ENCODE peak calls at places on chromosomes 7 and 10, in ten cellular contexts. U is dorsolateral prefrontal cortex, F is PC-9, N is A549, K is right atrium auricular region, O is fibroblast of mammary gland, H is ovary, W is GM13976, R is GM20000, B is endothelial cell. Y is an unnamed sample.

GRCh38 chr7:100963386-100963785 is 6.0 kb upstream of the MUC12 start:
- DNase-seq in O (no peak), N (no peak), K (no peak), W (peak), B (no peak), F (no peak), R (no peak), H (no peak), U (no peak), Y (no peak)

GRCh38 chr7:53292341-53292740 is 256.9 kb downstream of the POM121L12 start:
- DNase-seq in K (no peak), F (no peak), N (no peak), R (no peak), B (no peak), U (no peak), O (no peak), W (no peak), H (no peak), Y (no peak)

GRCh38 chr10:112792487-112793196 is 157.4 kb upstream of the TCF7L2 start:
- DNase-seq in F (no peak), H (no peak), O (peak), K (peak), B (no peak), W (no peak), N (no peak), R (no peak), U (peak), Y (no peak)

GRCh38 chr7:98754041-98754479 is 115.8 kb downstream of the TMEM130 start:
- DNase-seq in H (no peak), K (no peak), U (peak), N (peak), B (peak), O (no peak), F (peak), W (no peak), R (no peak), Y (no peak)

GRCh38 chr7:55072251-55072650 is 53.4 kb downstream of the EGFR start:
- DNase-seq in O (no peak), W (no peak), U (no peak), R (no peak), B (no peak), N (no peak), F (no peak), H (no peak), K (no peak), Y (no peak)

GRCh38 chr7:92834661-92835139 is 1.7 kb downstream of the CDK6 start:
- DNase-seq in W (peak), R (peak), F (no peak), B (peak), O (no peak), U (peak), K (no peak), H (peak), N (no peak), Y (peak)

GRCh38 chr10:29663718-29664117 is 28.9 kb upstream of the SVIL start:
- DNase-seq in U (no peak), B (no peak), H (no peak), K (no peak), O (no peak), F (no peak), N (no peak), R (no peak), W (no peak), Y (no peak)

GRCh38 chr10:14574291-14574690 is 200.4 kb downstream of the FAM107B start:
- DNase-seq in R (no peak), O (no peak), K (no peak), U (no peak), F (no peak), W (no peak), N (no peak), B (no peak), H (no peak), Y (no peak)

GRCh38 chr7:68166525-68166924 is 1169.9 kb downstream of the TYW1 start:
- DNase-seq in B (no peak), U (no peak), R (no peak), K (no peak), W (no peak), H (no peak), N (no peak), F (no peak), O (no peak), Y (no peak)

GRCh38 chr7:82726038-82726800 is 282.6 kb upstream of the CACNA2D1 start:
- DNase-seq in O (no peak), H (peak), R (no peak), U (no peak), N (no peak), B (no peak), W (no peak), F (no peak), K (no peak), Y (no peak)

GRCh38 chr10:19815478-19816419 is 483 bp upstream of the PLXDC2 start:
- DNase-seq in K (peak), O (peak), H (peak), N (peak), W (no peak), F (no peak), B (peak), R (peak), U (peak), Y (peak)
- TF ChIP-seq CTCF in K (no peak), O (no peak), H (no peak), N (no peak), W (no peak), F (no peak), B (no peak), R (no peak), U (no peak), Y (peak)

GRCh38 chr10:70761031-70761601 is 24.1 kb downstream of the TBATA start:
- DNase-seq in U (no peak), O (no peak), B (peak), W (no peak), K (no peak), N (peak), H (no peak), R (no peak), F (peak), Y (no peak)
- TF ChIP-seq CTCF in U (peak), O (peak), B (no peak), W (no peak), K (peak), N (no peak), H (no peak), R (no peak), F (peak), Y (no peak)

GRCh38 chr10:123530166-123530870 is 135.8 kb upstream of the GPR26 start:
- DNase-seq in B (no peak), H (no peak), F (no peak), N (no peak), R (no peak), K (peak), U (no peak), W (peak), O (no peak), Y (no peak)
- TF ChIP-seq CTCF in B (no peak), H (no peak), F (no peak), N (no peak), R (no peak), K (no peak), U (no peak), W (no peak), O (no peak), Y (no peak)

GRCh38 chr7:49094866-49095265 is 170.5 kb downstream of the CDC14C start:
- DNase-seq in R (no peak), B (no peak), W (no peak), O (no peak), N (no peak), F (no peak), H (no peak), K (no peak), U (no peak), Y (no peak)

GRCh38 chr7:49102413-49102812 is 178.1 kb downstream of the CDC14C start:
- DNase-seq in N (no peak), K (no peak), F (no peak), O (no peak), B (no peak), H (no peak), R (no peak), W (no peak), U (no peak), Y (no peak)

DNA sequence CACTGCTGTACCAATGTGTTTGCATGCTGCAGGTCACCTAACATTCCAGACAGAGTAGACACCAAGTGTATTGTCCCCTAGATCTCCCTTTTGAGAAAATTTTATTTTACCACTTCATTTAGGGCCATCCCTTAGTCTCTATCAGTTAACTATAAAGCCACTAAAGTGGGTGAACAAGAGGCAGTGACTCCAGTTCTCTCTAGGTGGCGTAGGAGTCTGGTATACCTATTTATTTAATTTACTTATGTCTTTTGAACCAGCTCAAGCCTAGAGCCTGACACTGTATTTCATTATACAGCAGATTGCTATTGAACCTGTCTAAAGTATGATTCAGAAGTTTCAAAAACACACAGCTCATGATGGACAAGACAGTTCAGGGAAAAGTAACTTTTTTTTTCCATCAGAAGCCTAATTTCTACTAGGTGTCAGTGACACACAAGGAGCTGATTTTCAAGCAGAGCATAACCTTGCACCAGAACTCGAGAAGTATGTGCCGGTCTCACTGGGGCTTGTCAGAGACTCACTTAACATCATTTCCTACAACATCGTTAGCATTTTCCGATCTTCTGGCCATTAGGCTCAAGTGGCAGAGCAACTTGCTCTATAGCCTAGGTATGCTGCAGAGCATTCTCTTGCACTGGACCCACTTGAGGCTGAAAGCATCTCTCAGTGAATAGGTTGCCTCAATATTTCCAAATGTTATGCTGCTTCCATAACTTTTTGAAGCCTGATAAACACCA is 175.4 kb downstream of the CDC14C start:
- DNase-seq in K (no peak), H (no peak), W (no peak), F (no peak), U (no peak), O (no peak), N (peak), B (no peak), R (no peak), Y (no peak)
- TF ChIP-seq CTCF in K (peak), H (no peak), W (no peak), F (peak), U (no peak), O (no peak), N (no peak), B (no peak), R (no peak), Y (peak)

DNA sequence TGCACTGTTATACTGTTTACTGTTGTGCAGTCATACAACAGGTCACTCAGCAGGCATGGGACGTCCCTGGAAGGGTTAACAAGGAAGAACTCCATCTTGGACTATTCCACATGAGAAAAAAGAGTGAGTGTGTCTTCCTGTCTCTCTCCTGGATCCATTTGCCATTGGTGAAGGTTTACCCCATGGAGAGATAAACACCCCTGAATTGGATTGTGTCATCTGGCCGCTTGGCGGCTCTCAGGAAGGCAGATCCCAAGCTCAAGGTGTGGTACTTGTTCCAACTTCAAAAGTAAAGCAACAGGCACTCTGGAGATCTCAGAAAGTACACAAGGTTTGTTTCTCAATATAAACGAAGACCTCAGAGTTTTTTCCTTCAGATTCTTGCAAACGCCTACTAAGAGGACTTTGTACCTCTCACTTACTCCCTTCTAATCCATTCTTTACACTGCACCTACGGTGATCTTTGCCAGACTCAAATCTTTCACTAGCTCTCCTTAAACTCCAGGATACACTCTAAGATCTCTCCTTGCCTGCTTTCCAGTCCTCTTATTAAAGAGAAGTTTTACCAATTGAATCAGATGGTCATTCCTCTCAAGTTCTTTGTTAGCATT is 116.7 kb downstream of the REEP3 start:
- DNase-seq in U (no peak), F (no peak), B (no peak), K (no peak), H (no peak), W (no peak), O (no peak), R (no peak), N (peak), Y (no peak)
- TF ChIP-seq CTCF in U (no peak), F (no peak), B (no peak), K (no peak), H (no peak), W (no peak), O (no peak), R (no peak), N (no peak), Y (no peak)

GRCh38 chr10:71837085-71837827 is 13.8 kb downstream of the PSAP start:
- DNase-seq in U (no peak), F (peak), K (no peak), O (no peak), R (no peak), H (no peak), N (peak), W (no peak), B (peak), Y (no peak)
- TF ChIP-seq CTCF in U (peak), F (no peak), K (peak), O (peak), R (peak), H (no peak), N (peak), W (peak), B (peak), Y (peak)

GRCh38 chr7:157943561-157943960 is 606.8 kb downstream of the DNAJB6 start:
- DNase-seq in N (no peak), U (no peak), W (no peak), R (no peak), B (no peak), O (no peak), H (no peak), K (no peak), F (no peak), Y (no peak)

GRCh38 chr7:157944051-157944450 is 607.2 kb downstream of the DNAJB6 start:
- DNase-seq in R (no peak), H (no peak), O (no peak), N (no peak), W (no peak), B (no peak), F (no peak), K (no peak), U (no peak), Y (no peak)

GRCh38 chr7:157944734-157945291 is 608.0 kb downstream of the DNAJB6 start:
- DNase-seq in B (no peak), O (no peak), U (no peak), R (no peak), H (no peak), K (no peak), N (no peak), W (no peak), F (no peak), Y (no peak)

GRCh38 chr7:157946398-157947060 is 609.7 kb downstream of the DNAJB6 start:
- DNase-seq in K (no peak), F (no peak), O (no peak), B (no peak), N (no peak), W (no peak), H (no peak), U (no peak), R (no peak), Y (no peak)

DNA sequence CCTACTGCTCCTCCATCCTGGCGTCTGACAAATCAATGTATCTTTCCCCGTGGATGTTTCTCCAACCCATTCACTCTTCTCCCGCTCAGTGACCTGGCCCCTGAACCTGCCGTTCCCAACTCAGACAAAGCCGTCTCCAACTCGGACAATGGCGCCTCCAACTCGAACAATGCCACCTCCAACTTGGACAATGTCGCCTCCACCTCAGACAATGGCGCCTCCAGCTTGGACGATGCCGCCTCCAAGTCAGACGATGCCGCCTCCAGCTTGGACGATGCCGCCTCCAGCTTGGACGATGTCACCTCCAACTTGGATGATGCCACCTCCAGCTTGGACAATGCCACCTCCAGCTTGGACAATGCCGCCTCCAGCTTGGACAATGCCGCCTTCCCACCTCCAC is 608.6 kb downstream of the DNAJB6 start:
- DNase-seq in H (no peak), F (no peak), W (no peak), B (no peak), R (no peak), O (no peak), U (no peak), K (no peak), N (no peak), Y (no peak)
- TF ChIP-seq CTCF in H (no peak), F (no peak), W (no peak), B (no peak), R (no peak), O (no peak), U (no peak), K (no peak), N (no peak), Y (no peak)

DNA sequence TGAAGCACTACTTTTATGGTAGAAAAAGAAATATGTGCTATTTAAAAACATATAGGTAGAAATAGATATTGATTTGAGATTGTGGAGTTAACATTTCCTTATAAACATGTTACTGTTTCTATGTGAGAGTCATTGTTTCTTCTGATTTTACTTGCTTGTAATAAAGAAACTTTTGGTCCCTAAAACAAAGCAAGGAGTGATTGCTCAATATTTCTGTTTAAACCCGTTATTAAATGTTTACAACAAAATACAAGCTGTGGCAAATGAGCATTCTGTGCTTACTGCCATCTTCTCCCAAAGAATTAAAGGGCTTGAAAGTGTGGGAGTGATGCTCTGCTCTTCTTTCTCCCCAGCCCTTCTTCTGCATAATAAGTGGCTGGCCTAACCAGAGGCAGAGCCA is 22.7 kb upstream of the CBLL1 start:
- DNase-seq in N (no peak), U (no peak), B (no peak), R (no peak), O (no peak), F (no peak), K (no peak), H (no peak), W (no peak), Y (no peak)
- TF ChIP-seq CTCF in N (no peak), U (no peak), B (no peak), R (no peak), O (no peak), F (no peak), K (no peak), H (no peak), W (no peak), Y (no peak)

GRCh38 chr10:72704117-72704516 is 12.2 kb downstream of the MCU start:
- DNase-seq in N (no peak), O (no peak), H (no peak), U (no peak), R (no peak), W (no peak), B (no peak), F (no peak), K (no peak), Y (no peak)

GRCh38 chr10:72697711-72698110 is 5.8 kb downstream of the MCU start:
- DNase-seq in N (no peak), U (no peak), F (no peak), H (no peak), O (peak), W (no peak), B (no peak), R (no peak), K (no peak), Y (no peak)

GRCh38 chr10:72702868-72703581 is 11.1 kb downstream of the MCU start:
- DNase-seq in F (no peak), K (no peak), N (peak), H (no peak), O (peak), U (no peak), B (no peak), R (no peak), W (no peak), Y (no peak)
- TF ChIP-seq CTCF in F (no peak), K (peak), N (no peak), H (no peak), O (no peak), U (no peak), B (no peak), R (no peak), W (no peak), Y (no peak)

Y was measured in neural crest cell.